ENCODE peak calls at places on chromosomes 13 and 19, in seven cellular contexts. Q, B, R, Y, C, X and A are unnamed samples.

GRCh38 chr13:109700176-109700575 is 86.2 kb downstream of the IRS2 start:
- DNase-seq in Q (peak), B (no peak), R (peak), Y (peak), C (peak), X (no peak), A (no peak)

GRCh38 chr19:29681422-29682235 is 16.4 kb downstream of the PLEKHF1 start:
- DNase-seq in Q (peak), B (no peak), R (no peak), Y (no peak), C (no peak), X (no peak), A (no peak)

GRCh38 chr13:29707876-29708543 is 112.5 kb upstream of the SLC7A1 start:
- DNase-seq in Q (peak), B (peak), R (peak), Y (peak), C (no peak), X (peak), A (peak)

GRCh38 chr19:3613765-3614661 is 7.3 kb upstream of the TBXA2R start:
- DNase-seq in Q (no peak), B (no peak), R (no peak), Y (no peak), C (peak), X (no peak), A (no peak)

GRCh38 chr19:34259367-34259865 is 5.1 kb downstream of the GARRE1 start:
- DNase-seq in Q (peak), B (no peak), R (peak), Y (no peak), C (peak), X (no peak), A (no peak)

GRCh38 chr13:71240906-71241305 is 626.1 kb downstream of the DACH1 start:
- DNase-seq in Q (peak), B (no peak), R (peak), Y (no peak), C (peak), X (peak), A (no peak)

GRCh38 chr13:93687261-93687660 is 460.7 kb downstream of the GPC6 start:
- DNase-seq in Q (peak), B (no peak), R (no peak), Y (no peak), C (no peak), X (no peak), A (no peak)

GRCh38 chr13:19960673-19961015 is 2.1 kb downstream of the ZMYM2 start:
- DNase-seq in Q (peak), B (no peak), R (peak), Y (peak), C (no peak), X (no peak), A (no peak)

GRCh38 chr13:26442541-26442940 is 114.9 kb upstream of the WASF3 start:
- DNase-seq in Q (peak), B (no peak), R (peak), Y (no peak), C (no peak), X (no peak), A (no peak)

GRCh38 chr13:110250258-110250891 is 56.6 kb downstream of the COL4A1 start:
- DNase-seq in Q (peak), B (no peak), R (peak), Y (no peak), C (no peak), X (no peak), A (no peak)

GRCh38 chr13:40406405-40407138 is 259.9 kb downstream of the FOXO1 start:
- DNase-seq in Q (peak), B (no peak), R (peak), Y (peak), C (no peak), X (no peak), A (no peak)

GRCh38 chr13:43666403-43666802 is 120.4 kb downstream of the ENOX1 start:
- DNase-seq in Q (no peak), B (no peak), R (no peak), Y (no peak), C (no peak), X (no peak), A (no peak)

GRCh38 chr19:33293255-33294057 is 8.9 kb downstream of the CEBPA start:
- DNase-seq in Q (peak), B (no peak), R (peak), Y (no peak), C (peak), X (no peak), A (no peak)

GRCh38 chr13:20721454-20722357 is 18.2 kb downstream of the IL17D start:
- DNase-seq in Q (peak), B (no peak), R (peak), Y (peak), C (peak), X (no peak), A (no peak)

GRCh38 chr13:23510979-23511735 is 59.1 kb upstream of the TNFRSF19 start:
- DNase-seq in Q (peak), B (no peak), R (peak), Y (peak), C (peak), X (peak), A (no peak)

GRCh38 chr19:18436651-18437478 is 1.1 kb downstream of the ISYNA1 start:
- DNase-seq in Q (peak), B (peak), R (peak), Y (peak), C (peak), X (peak), A (peak)

GRCh38 chr13:98827449-98827848 is 75.0 kb upstream of the SLC15A1 start:
- DNase-seq in Q (no peak), B (no peak), R (no peak), Y (no peak), C (no peak), X (no peak), A (no peak)

GRCh38 chr13:32427852-32428580 is at the start of gene N4BP2L1:
- DNase-seq in Q (peak), B (peak), R (no peak), Y (peak), C (peak), X (peak), A (peak)

GRCh38 chr19:45477713-45478453 is 10.1 kb downstream of the FOSB start:
- DNase-seq in Q (no peak), B (no peak), R (no peak), Y (no peak), C (peak), X (no peak), A (no peak)

GRCh38 chr19:38736413-38737280 is 7.6 kb downstream of the CAPN12 start:
- DNase-seq in Q (peak), B (peak), R (no peak), Y (no peak), C (peak), X (peak), A (peak)

GRCh38 chr19:7257148-7258041 is 36.8 kb downstream of the INSR start:
- DNase-seq in Q (peak), B (no peak), R (peak), Y (peak), C (no peak), X (no peak), A (no peak)

GRCh38 chr19:51549533-51550324 is 18.3 kb upstream of the SIGLEC6 start:
- DNase-seq in Q (no peak), B (no peak), R (no peak), Y (no peak), C (no peak), X (no peak), A (no peak)

GRCh38 chr13:69681722-69682121 is 425.9 kb upstream of the ATXN8OS start:
- DNase-seq in Q (no peak), B (no peak), R (no peak), Y (no peak), C (no peak), X (no peak), A (no peak)

GRCh38 chr19:46032597-46033025 is 8.2 kb downstream of the IGFL4 start:
- DNase-seq in Q (no peak), B (no peak), R (no peak), Y (no peak), C (no peak), X (no peak), A (no peak)

GRCh38 chr13:100734194-100734720 is 59.7 kb upstream of the TMTC4 start:
- DNase-seq in Q (no peak), B (no peak), R (peak), Y (no peak), C (no peak), X (no peak), A (no peak)

GRCh38 chr19:55305491-55305890 is 19.6 kb downstream of the TMEM150B start:
- DNase-seq in Q (peak), B (peak), R (peak), Y (peak), C (peak), X (peak), A (peak)

GRCh38 chr19:30371960-30372824 is at the start of gene ZNF536:
- DNase-seq in Q (no peak), B (no peak), R (no peak), Y (no peak), C (no peak), X (no peak), A (no peak)

GRCh38 chr13:111359237-111359915 is 38.9 kb downstream of the TEX29 start:
- DNase-seq in Q (no peak), B (no peak), R (no peak), Y (no peak), C (no peak), X (no peak), A (no peak)

GRCh38 chr19:49690656-49691242 is at the start of gene CPT1C:
- DNase-seq in Q (peak), B (peak), R (peak), Y (peak), C (peak), X (peak), A (peak)

GRCh38 chr19:44785993-44786392 is 8.3 kb downstream of the CBLC start:
- DNase-seq in Q (no peak), B (no peak), R (no peak), Y (no peak), C (no peak), X (no peak), A (no peak)

GRCh38 chr13:37383856-37384255 is 214.7 kb downstream of the POSTN start:
- DNase-seq in Q (no peak), B (no peak), R (no peak), Y (no peak), C (no peak), X (no peak), A (no peak)

GRCh38 chr19:14434157-14434501 is 1.0 kb downstream of the PKN1 start:
- DNase-seq in Q (no peak), B (no peak), R (no peak), Y (peak), C (no peak), X (no peak), A (no peak)

GRCh38 chr19:36213793-36214387 is 575 bp downstream of the ZNF565 start:
- DNase-seq in Q (no peak), B (no peak), R (no peak), Y (peak), C (peak), X (no peak), A (no peak)